ENCODE peak calls at places on chromosomes 16 and 17, in nine cellular contexts. I, R, E, X, D, C, W, A and N are unnamed samples.

GRCh38 chr17:79075861-79076406 is 1.3 kb downstream of the ENGASE start:
- DNase-seq in I (no peak), E (no peak), D (no peak), X (no peak), A (no peak), W (no peak), R (no peak), C (no peak), N (no peak)

GRCh38 chr17:21843318-21843865 is 151.1 kb downstream of the KCNJ18 start:
- DNase-seq in R (no peak), I (no peak), D (no peak), X (no peak), W (no peak), C (no peak), A (no peak), E (no peak), N (no peak)

GRCh38 chr17:11882716-11883115 is 114.6 kb downstream of the ZNF18 start:
- DNase-seq in R (no peak), X (no peak), A (no peak), I (no peak), W (no peak), C (no peak), D (no peak), E (no peak), N (no peak)

GRCh38 chr17:35094902-35095301 is 24.8 kb downstream of the RAD51D start:
- DNase-seq in A (peak), R (peak), W (no peak), C (peak), X (peak), E (no peak), I (peak), D (no peak), N (no peak)

GRCh38 chr16:88437367-88437964 is 15.6 kb upstream of the ZFPM1 start:
- DNase-seq in A (no peak), R (peak), E (no peak), I (peak), W (peak), C (peak), X (no peak), D (peak), N (peak)

GRCh38 chr16:608019-608418 is 18.2 kb downstream of the RAB40C start:
- DNase-seq in W (no peak), D (no peak), A (no peak), X (no peak), R (no peak), I (no peak), E (no peak), C (no peak), N (no peak)

GRCh38 chr17:80284631-80285030 is 24.0 kb downstream of the RNF213 start:
- DNase-seq in X (no peak), C (no peak), I (no peak), E (no peak), R (no peak), D (no peak), W (no peak), A (no peak), N (no peak)

GRCh38 chr17:64130559-64131001 is 636 bp upstream of the ERN1 start:
- DNase-seq in W (peak), A (no peak), R (no peak), I (peak), C (peak), X (no peak), D (no peak), E (peak), N (no peak)

GRCh38 chr17:31067699-31068184 is 27.0 kb upstream of the NF1 start:
- DNase-seq in C (peak), E (no peak), X (peak), D (no peak), R (peak), A (peak), I (peak), W (no peak), N (no peak)

GRCh38 chr17:18862011-18862410 is 4.1 kb downstream of the PRPSAP2 start:
- DNase-seq in R (no peak), D (no peak), I (no peak), E (no peak), W (no peak), A (no peak), C (no peak), X (no peak), N (no peak)

GRCh38 chr16:65745-66144 is 6.7 kb downstream of the RHBDF1 start:
- DNase-seq in W (peak), R (peak), D (peak), C (peak), I (peak), E (peak), X (no peak), A (no peak), N (no peak)

GRCh38 chr16:50270510-50271147 is 4.3 kb downstream of the ADCY7 start:
- DNase-seq in C (no peak), R (no peak), A (no peak), D (no peak), E (no peak), I (no peak), W (no peak), X (no peak), N (no peak)

GRCh38 chr17:29240477-29240876 is 6.2 kb upstream of the CRYBA1 start:
- DNase-seq in W (no peak), C (peak), R (no peak), D (no peak), X (no peak), I (no peak), E (no peak), A (no peak), N (no peak)

GRCh38 chr17:57986841-57987581 is 1.0 kb downstream of the VEZF1 start:
- DNase-seq in A (no peak), D (peak), W (peak), C (peak), R (no peak), I (peak), E (peak), X (peak), N (no peak)

GRCh38 chr16:21236831-21237230 is 3.3 kb downstream of the ANKS4B start:
- DNase-seq in R (no peak), D (no peak), A (no peak), E (no peak), C (no peak), I (no peak), W (no peak), X (no peak), N (no peak)

GRCh38 chr16:2821483-2822157 is 4.6 kb downstream of the PRSS21 start:
- DNase-seq in I (no peak), R (no peak), A (no peak), W (no peak), X (no peak), C (no peak), D (no peak), E (no peak), N (no peak)

GRCh38 chr17:21143695-21144094 is 16.9 kb downstream of the DHRS7B start:
- DNase-seq in I (no peak), R (no peak), X (no peak), E (no peak), W (no peak), A (no peak), D (no peak), C (no peak), N (no peak)

GRCh38 chr16:1548234-1548633 is 14.8 kb downstream of the TMEM204 start:
- DNase-seq in D (no peak), C (no peak), X (no peak), R (no peak), E (peak), A (no peak), W (no peak), I (no peak), N (no peak)

GRCh38 chr16:78235168-78235800 is 135.8 kb downstream of the WWOX start:
- DNase-seq in I (peak), R (peak), E (peak), D (peak), A (peak), W (peak), C (peak), X (peak), N (peak)

GRCh38 chr17:77553459-77554066 is 404.9 kb upstream of the TNRC6C start:
- DNase-seq in C (no peak), X (no peak), W (no peak), R (no peak), A (no peak), E (no peak), I (no peak), D (no peak), N (no peak)

GRCh38 chr16:75860654-75861053 is 134.4 kb upstream of the CPHXL start:
- DNase-seq in I (no peak), A (no peak), W (no peak), R (no peak), X (no peak), D (no peak), E (no peak), C (no peak), N (no peak)

GRCh38 chr17:30207655-30208054 is 27.8 kb downstream of the SLC6A4 start:
- DNase-seq in X (no peak), D (no peak), E (no peak), W (no peak), I (no peak), C (no peak), A (no peak), R (no peak), N (no peak)

GRCh38 chr16:54140057-54140787 is 146.4 kb downstream of the IRX3 start:
- DNase-seq in W (no peak), X (no peak), I (no peak), C (peak), D (no peak), A (no peak), E (no peak), R (no peak), N (no peak)

GRCh38 chr16:9417898-9418297 is 326.5 kb downstream of the HAPSTR1 start:
- DNase-seq in C (no peak), E (no peak), R (no peak), I (no peak), W (no peak), X (no peak), A (no peak), D (no peak), N (no peak)

GRCh38 chr17:65533855-65534457 is 27.5 kb downstream of the AXIN2 start:
- DNase-seq in W (no peak), C (no peak), I (no peak), R (no peak), E (no peak), D (no peak), A (no peak), X (no peak), N (no peak)

GRCh38 chr17:78903101-78903779 is at the start of gene CEP295NL:
- DNase-seq in W (no peak), C (peak), I (peak), R (no peak), A (no peak), X (no peak), E (no peak), D (no peak), N (no peak)

GRCh38 chr17:18158022-18158600 is 25.5 kb upstream of the ALKBH5 start:
- DNase-seq in W (peak), X (peak), R (peak), A (peak), C (peak), I (peak), E (peak), D (peak), N (peak)

GRCh38 chr17:9141423-9141753 is 120.1 kb downstream of the NTN1 start:
- DNase-seq in E (no peak), W (no peak), X (no peak), C (no peak), R (no peak), I (no peak), D (no peak), A (no peak), N (no peak)

GRCh38 chr17:42871647-42872046 is 20.6 kb downstream of the AOC3 start:
- DNase-seq in X (no peak), E (no peak), D (no peak), C (no peak), I (no peak), A (no peak), W (no peak), R (no peak), N (no peak)

GRCh38 chr16:48592839-48593429 is 17.0 kb downstream of the N4BP1 start:
- DNase-seq in I (no peak), E (no peak), D (no peak), C (no peak), R (no peak), X (no peak), W (no peak), A (no peak), N (no peak)

GRCh38 chr16:70706948-70707465 is 21.2 kb upstream of the MTSS2 start:
- DNase-seq in R (no peak), X (peak), D (no peak), A (peak), I (peak), E (no peak), C (peak), W (no peak), N (no peak)

GRCh38 chr16:74480150-74481029 is 59.1 kb upstream of the CLEC18B start:
- DNase-seq in X (no peak), E (peak), A (no peak), I (peak), C (no peak), R (peak), D (peak), W (peak), N (no peak)

GRCh38 chr17:21303441-21304065 is 19.0 kb downstream of the MAP2K3 start:
- DNase-seq in W (no peak), I (no peak), X (no peak), D (no peak), A (no peak), E (no peak), C (no peak), R (no peak), N (no peak)

GRCh38 chr16:31177136-31177535 is 2.8 kb upstream of the FUS start:
- DNase-seq in C (peak), A (no peak), W (peak), X (no peak), E (no peak), D (no peak), R (no peak), I (peak), N (no peak)

GRCh38 chr17:74903034-74903433 is 9.6 kb upstream of the FADS6 start:
- DNase-seq in C (no peak), D (no peak), W (no peak), E (no peak), X (no peak), I (no peak), R (no peak), A (no peak), N (no peak)

GRCh38 chr17:45225964-45226530 is 4.4 kb downstream of the FMNL1 start:
- DNase-seq in I (no peak), C (no peak), X (no peak), A (no peak), D (peak), W (peak), E (peak), R (no peak), N (no peak)

GRCh38 chr17:64004903-64005733 is 7.0 kb downstream of the PRR29 start:
- DNase-seq in I (no peak), W (no peak), D (peak), A (no peak), X (no peak), C (no peak), E (no peak), R (no peak), N (no peak)

GRCh38 chr17:56754523-56755208 is 79.1 kb downstream of the C17orf67 start:
- DNase-seq in E (no peak), D (no peak), W (no peak), A (no peak), R (no peak), C (peak), X (no peak), I (peak), N (peak)

GRCh38 chr17:67449885-67450755 is 73.0 kb downstream of the PITPNC1 start:
- DNase-seq in C (no peak), I (no peak), W (no peak), R (no peak), D (no peak), A (no peak), X (no peak), E (no peak), N (no peak)

GRCh38 chr16:77212736-77213541 is 13.7 kb downstream of the SYCE1L start:
- DNase-seq in I (peak), E (peak), A (no peak), C (no peak), R (no peak), X (no peak), D (peak), W (peak), N (no peak)

GRCh38 chr16:77211880-77212735 is 12.9 kb downstream of the SYCE1L start:
- DNase-seq in A (no peak), D (peak), C (no peak), E (peak), I (peak), W (peak), R (no peak), X (no peak), N (no peak)

GRCh38 chr16:77208382-77208781 is 9.2 kb downstream of the SYCE1L start:
- DNase-seq in D (no peak), A (no peak), R (no peak), W (no peak), C (no peak), I (no peak), X (no peak), E (no peak), N (no peak)

GRCh38 chr16:77214411-77215138 is 15.4 kb downstream of the SYCE1L start:
- DNase-seq in R (no peak), W (no peak), E (no peak), I (peak), D (no peak), X (no peak), C (no peak), A (no peak), N (no peak)

DNA sequence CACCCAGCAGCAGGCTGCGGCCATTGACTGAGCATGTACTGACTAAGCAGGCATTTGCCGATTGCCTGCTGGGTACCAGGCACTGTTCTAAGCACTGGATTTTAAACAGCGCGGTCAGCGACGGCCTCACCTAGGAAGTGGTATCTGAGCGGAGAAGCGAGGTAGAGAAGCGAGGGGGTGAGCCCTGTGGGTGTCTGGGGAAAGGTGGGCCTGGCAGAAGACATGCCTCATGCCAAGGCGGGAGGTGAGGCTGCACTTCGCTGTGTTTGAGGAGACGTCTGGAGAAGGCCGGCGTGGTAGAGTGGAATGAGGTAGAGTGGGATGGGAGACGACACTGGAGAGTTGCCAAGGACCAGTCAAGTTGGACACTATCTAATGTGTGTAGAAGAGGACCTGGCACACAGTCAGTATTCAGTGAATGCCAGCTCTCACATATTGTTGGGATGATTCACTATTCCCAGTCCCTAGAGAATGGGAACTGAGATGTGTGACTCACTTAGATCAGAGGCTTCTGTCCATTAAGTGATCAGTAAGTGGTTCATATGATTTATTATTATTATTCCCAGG is 14.4 kb downstream of the SYCE1L start:
- DNase-seq in E (peak), W (peak), D (no peak), C (peak), A (peak), I (peak), R (peak), X (peak), N (no peak)
- H3K4me3 ChIP-seq in E (no peak), W (no peak), D (no peak), C (no peak), A (no peak), I (no peak), R (peak), X (no peak), N (no peak)

DNA sequence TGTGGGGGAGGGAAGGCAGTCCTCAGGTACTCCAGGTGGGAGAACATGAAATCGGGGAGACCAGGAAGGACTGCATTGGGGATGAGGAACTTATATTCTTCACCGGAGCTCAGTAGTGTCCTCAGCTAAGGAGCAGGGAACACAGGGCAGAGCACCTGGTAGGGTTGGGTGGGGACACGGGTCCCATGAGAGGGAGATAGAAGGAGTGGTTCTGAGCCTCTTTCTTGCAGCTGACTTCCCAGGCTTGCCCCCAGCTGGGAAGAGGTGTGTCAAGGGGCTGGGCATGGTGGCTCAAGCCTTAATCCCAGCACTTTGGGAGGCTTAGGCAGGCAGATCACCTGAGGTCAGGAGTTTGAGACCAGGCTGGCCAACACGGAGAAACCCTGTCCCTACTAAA is 2.1 kb downstream of the FHOD1 start:
- DNase-seq in R (no peak), I (no peak), D (no peak), X (no peak), E (no peak), W (no peak), A (no peak), C (no peak), N (no peak)
- H3K4me3 ChIP-seq in R (peak), I (peak), D (no peak), X (peak), E (peak), W (no peak), A (peak), C (no peak), N (no peak)

GRCh38 chr17:50542795-50543774 is 3.9 kb upstream of the SPATA20 start:
- DNase-seq in W (peak), A (no peak), C (no peak), I (no peak), X (no peak), R (no peak), E (no peak), D (peak), N (no peak)
- H3K4me3 ChIP-seq in W (no peak), A (no peak), C (no peak), I (no peak), X (peak), R (peak), E (peak), D (no peak), N (no peak)

DNA sequence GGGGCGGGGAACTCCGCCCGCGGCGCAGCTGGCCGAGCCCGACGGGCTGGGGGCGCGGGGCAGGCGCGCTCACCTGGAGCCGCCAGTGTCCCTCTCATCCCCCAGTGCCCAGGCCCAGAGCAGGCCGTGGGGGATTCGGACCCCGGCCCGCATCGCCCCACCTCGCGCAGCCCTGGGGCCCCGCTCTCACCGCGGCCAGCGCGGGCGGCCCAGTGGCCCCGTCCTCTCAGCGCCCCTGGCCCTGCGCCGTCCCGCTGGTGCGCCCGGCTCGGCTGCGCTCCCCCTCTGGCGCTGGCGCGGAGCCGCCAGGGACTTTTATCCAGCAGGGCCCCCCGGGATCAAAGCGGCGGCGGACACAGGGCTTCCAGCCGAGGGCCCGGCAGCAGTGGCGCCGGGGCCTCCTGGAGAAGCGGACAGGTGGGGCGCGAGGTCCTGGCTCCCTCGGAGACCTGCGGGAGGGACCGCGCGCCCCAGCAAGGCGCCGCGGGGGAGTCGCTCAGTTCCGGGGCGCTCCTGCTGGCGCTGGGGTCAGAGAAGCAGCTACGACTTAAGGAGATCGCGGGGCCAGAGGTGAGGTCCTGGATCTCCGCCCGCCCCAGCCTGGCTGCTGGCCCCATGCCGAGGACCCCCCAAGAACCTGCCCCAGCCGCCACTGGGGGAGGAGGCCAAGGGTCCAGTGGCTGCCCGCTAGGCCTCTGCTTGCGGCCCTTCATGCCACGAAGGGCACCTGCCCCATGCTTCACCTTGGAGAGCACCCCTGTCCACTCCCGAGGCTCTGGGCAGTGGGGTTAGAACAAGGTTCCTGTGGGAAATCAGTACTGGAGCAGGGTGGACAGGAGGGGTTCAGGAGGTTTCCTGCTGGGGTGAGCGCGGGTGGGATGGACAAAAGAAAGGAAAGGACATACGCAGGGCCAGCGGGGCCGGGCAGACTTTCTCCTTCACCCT is 839 bp upstream of the NOTUM start:
- DNase-seq in X (no peak), W (no peak), A (no peak), R (no peak), D (no peak), E (no peak), I (no peak), C (no peak), N (no peak)
- H3K4me3 ChIP-seq in X (no peak), W (no peak), A (no peak), R (no peak), D (peak), E (no peak), I (no peak), C (no peak), N (peak)